ENCODE peak calls at places on chromosomes 13 and 19, in nine cellular contexts. Y, X, C, U, V, Q, S, B and J are unnamed samples.

GRCh38 chr13:51158923-51159322 is 47.8 kb upstream of the C13orf42 start:
- DNase-seq in C (no peak), U (no peak), V (no peak), Y (no peak), Q (no peak), S (no peak), B (no peak), X (peak; percentile 9), J (no peak)

GRCh38 chr19:5253403-5254110 is 87.1 kb downstream of the PTPRS start:
- DNase-seq in C (no peak), U (no peak), Q (no peak), S (no peak), V (no peak), B (no peak), Y (no peak), X (no peak), J (no peak)

GRCh38 chr13:39106216-39106995 is 68.2 kb downstream of the NHLRC3 start:
- DNase-seq in U (no peak), B (no peak), S (no peak), Y (no peak), Q (no peak), X (no peak), V (no peak), C (no peak), J (no peak)

GRCh38 chr13:85140192-85140591 is 659.0 kb downstream of the SLITRK6 start:
- DNase-seq in U (peak; percentile 78), X (no peak), S (no peak), Q (peak; percentile 9), C (no peak), B (no peak), V (no peak), Y (no peak), J (no peak)

GRCh38 chr19:38442736-38443135 is 9.2 kb downstream of the RYR1 start:
- DNase-seq in X (no peak), Q (no peak), Y (no peak), V (no peak), B (no peak), U (no peak), C (no peak), S (no peak), J (no peak)

GRCh38 chr19:13060233-13060963 is 42.3 kb downstream of the LYL1 start:
- DNase-seq in V (no peak), Y (peak; percentile 64), U (no peak), B (no peak), C (no peak), S (no peak), X (peak; percentile 33), Q (peak; percentile 63), J (no peak)

GRCh38 chr13:75365724-75366173 is 116.2 kb downstream of the TBC1D4 start:
- DNase-seq in B (no peak), U (peak; percentile 92), C (peak; percentile 11), Q (peak; percentile 97), V (no peak), S (no peak), X (no peak), Y (no peak), J (peak; percentile 99)

GRCh38 chr19:18536475-18536874 is 6.9 kb downstream of the FKBP8 start:
- DNase-seq in X (no peak), C (no peak), B (no peak), V (no peak), Q (no peak), S (no peak), Y (no peak), U (no peak), J (no peak)

GRCh38 chr13:83065136-83065535 is 817.1 kb downstream of the SLITRK1 start:
- DNase-seq in Q (peak; percentile 8), U (no peak), Y (no peak), S (no peak), B (no peak), C (no peak), X (no peak), V (peak; percentile 90), J (no peak)

GRCh38 chr19:41937976-41938375 is 9.7 kb upstream of the ERFL start:
- DNase-seq in Y (no peak), B (no peak), X (no peak), U (no peak), S (no peak), Q (no peak), C (no peak), V (no peak), J (no peak)

GRCh38 chr13:51935326-51936171 is 73.8 kb downstream of the CCDC70 start:
- DNase-seq in V (no peak), Y (no peak), U (peak; percentile 44), Q (peak; percentile 45), B (peak; percentile 55), X (no peak), S (no peak), C (no peak), J (no peak)

GRCh38 chr19:41327499-41328156 is 17.7 kb downstream of the CCDC97 start:
- DNase-seq in B (peak; percentile 58), Q (peak; percentile 47), X (no peak), C (no peak), U (peak; percentile 81), Y (peak; percentile 76), V (peak; percentile 96), S (peak; percentile 64), J (no peak)

GRCh38 chr19:2484178-2484937 is 8.4 kb downstream of the GADD45B start:
- DNase-seq in C (no peak), U (no peak), S (no peak), B (no peak), V (no peak), Q (no peak), X (no peak), Y (no peak), J (no peak)

GRCh38 chr19:17303167-17303939 is at the start of gene ABHD8:
- DNase-seq in U (peak; percentile 97), X (peak; percentile 93), V (peak; percentile 99), B (peak; percentile 98), S (peak; percentile 93), Q (peak; percentile 98), Y (peak; percentile 96), C (peak; percentile 86), J (peak; percentile 93)

GRCh38 chr19:45952691-45953505 is 20.8 kb downstream of the NOVA2 start:
- DNase-seq in S (peak; percentile 37), U (peak; percentile 42), X (peak; percentile 24), V (no peak), Q (peak; percentile 52), C (peak; percentile 33), Y (peak; percentile 40), B (peak; percentile 68), J (peak; percentile 54)